ENCODE peak calls at places on chromosome 13, in nine cellular contexts. One of them, this sample, is unnamed.

GRCh38 chr13:80740076-80740475 is 399.1 kb upstream of the SPRY2 start:
- DNase-seq in AG10803: no peak
- DNase-seq in HFFc6: no peak
- DNase-seq in H1: no peak
- DNase-seq in H9: no peak
- DNase-seq in colonic mucosa: no peak
- DNase-seq in DND-41: no peak
- DNase-seq in astrocyte of the spinal cord: no peak
- DNase-seq in MCF 10A: no peak
- DNase-seq in this sample: no peak

GRCh38 chr13:30107126-30107525 is 200.2 kb downstream of the KATNAL1 start:
- DNase-seq in AG10803: no peak
- DNase-seq in HFFc6: no peak
- DNase-seq in H1: no peak
- DNase-seq in H9: no peak
- DNase-seq in colonic mucosa: no peak
- DNase-seq in DND-41: no peak
- DNase-seq in astrocyte of the spinal cord: no peak
- DNase-seq in MCF 10A: no peak
- DNase-seq in this sample: no peak

GRCh38 chr13:23811366-23812027 is 77.7 kb downstream of the MIPEP start:
- DNase-seq in AG10803: no peak
- DNase-seq in HFFc6: no peak
- DNase-seq in H1: no peak
- DNase-seq in H9: no peak
- DNase-seq in colonic mucosa: no peak
- DNase-seq in DND-41: no peak
- DNase-seq in astrocyte of the spinal cord: no peak
- DNase-seq in MCF 10A: no peak
- DNase-seq in this sample: no peak

GRCh38 chr13:35711909-35712308 is 235.4 kb upstream of the MAB21L1 start:
- DNase-seq in AG10803: no peak
- DNase-seq in HFFc6: no peak
- DNase-seq in H1: no peak
- DNase-seq in H9: no peak
- DNase-seq in colonic mucosa: no peak
- DNase-seq in DND-41: no peak
- DNase-seq in astrocyte of the spinal cord: no peak
- DNase-seq in MCF 10A: no peak
- DNase-seq in this sample: no peak

GRCh38 chr13:46565808-46566750 is 13.1 kb downstream of the LRCH1 start:
- DNase-seq in AG10803: no peak
- DNase-seq in HFFc6: no peak
- DNase-seq in H1: no peak
- DNase-seq in H9: no peak
- DNase-seq in colonic mucosa: no peak
- DNase-seq in DND-41: no peak
- DNase-seq in astrocyte of the spinal cord: no peak
- DNase-seq in MCF 10A: no peak
- DNase-seq in this sample: no peak

GRCh38 chr13:34349091-34349722 is 531.3 kb downstream of the RFC3 start:
- DNase-seq in AG10803: peak
- DNase-seq in HFFc6: peak
- DNase-seq in H1: no peak
- DNase-seq in H9: no peak
- DNase-seq in colonic mucosa: peak
- DNase-seq in DND-41: no peak
- DNase-seq in astrocyte of the spinal cord: peak
- DNase-seq in MCF 10A: peak
- DNase-seq in this sample: peak

GRCh38 chr13:24036115-24036514 is 124.4 kb upstream of the SPATA13 start:
- DNase-seq in AG10803: peak
- DNase-seq in HFFc6: no peak
- DNase-seq in H1: no peak
- DNase-seq in H9: no peak
- DNase-seq in colonic mucosa: no peak
- DNase-seq in DND-41: no peak
- DNase-seq in astrocyte of the spinal cord: no peak
- DNase-seq in MCF 10A: no peak
- DNase-seq in this sample: peak

GRCh38 chr13:98834254-98834960 is 81.9 kb upstream of the SLC15A1 start:
- DNase-seq in AG10803: no peak
- DNase-seq in HFFc6: no peak
- DNase-seq in H1: no peak
- DNase-seq in H9: peak
- DNase-seq in colonic mucosa: no peak
- DNase-seq in DND-41: no peak
- DNase-seq in astrocyte of the spinal cord: no peak
- DNase-seq in MCF 10A: no peak
- DNase-seq in this sample: no peak

GRCh38 chr13:43232866-43233265 is 209.5 kb downstream of the DNAJC15 start:
- DNase-seq in AG10803: peak
- DNase-seq in HFFc6: peak
- DNase-seq in H1: no peak
- DNase-seq in H9: no peak
- DNase-seq in colonic mucosa: no peak
- DNase-seq in DND-41: no peak
- DNase-seq in astrocyte of the spinal cord: peak
- DNase-seq in MCF 10A: peak
- DNase-seq in this sample: peak

GRCh38 chr13:48891586-48891985 is 84.1 kb upstream of the FNDC3A start:
- DNase-seq in AG10803: peak
- DNase-seq in HFFc6: peak
- DNase-seq in H1: no peak
- DNase-seq in H9: no peak
- DNase-seq in colonic mucosa: no peak
- DNase-seq in DND-41: no peak
- DNase-seq in astrocyte of the spinal cord: peak
- DNase-seq in MCF 10A: peak
- DNase-seq in this sample: peak

GRCh38 chr13:30943881-30944280 is 11.4 kb downstream of the TEX26 start:
- DNase-seq in AG10803: peak
- DNase-seq in HFFc6: no peak
- DNase-seq in H1: no peak
- DNase-seq in H9: no peak
- DNase-seq in colonic mucosa: no peak
- DNase-seq in DND-41: no peak
- DNase-seq in astrocyte of the spinal cord: no peak
- DNase-seq in MCF 10A: no peak
- DNase-seq in this sample: no peak

GRCh38 chr13:107244241-107244640 is 676.3 kb upstream of the ARGLU1 start:
- DNase-seq in AG10803: no peak
- DNase-seq in HFFc6: no peak
- DNase-seq in H1: no peak
- DNase-seq in H9: no peak
- DNase-seq in colonic mucosa: no peak
- DNase-seq in DND-41: no peak
- DNase-seq in astrocyte of the spinal cord: no peak
- DNase-seq in MCF 10A: no peak
- DNase-seq in this sample: no peak

GRCh38 chr13:76307157-76307556 is 579.0 kb downstream of the KCTD12 start:
- DNase-seq in AG10803: no peak
- DNase-seq in HFFc6: no peak
- DNase-seq in H1: no peak
- DNase-seq in H9: no peak
- DNase-seq in colonic mucosa: no peak
- DNase-seq in DND-41: no peak
- DNase-seq in astrocyte of the spinal cord: peak
- DNase-seq in MCF 10A: no peak
- DNase-seq in this sample: peak

GRCh38 chr13:20239748-20240147 is 7.6 kb upstream of the GJB6 start:
- DNase-seq in AG10803: no peak
- DNase-seq in HFFc6: no peak
- DNase-seq in H1: no peak
- DNase-seq in H9: no peak
- DNase-seq in colonic mucosa: no peak
- DNase-seq in DND-41: no peak
- DNase-seq in astrocyte of the spinal cord: no peak
- DNase-seq in MCF 10A: no peak
- DNase-seq in this sample: no peak

GRCh38 chr13:39888865-39889810 is 233.7 kb downstream of the COG6 start:
- DNase-seq in AG10803: peak
- DNase-seq in HFFc6: no peak
- DNase-seq in H1: no peak
- DNase-seq in H9: no peak
- DNase-seq in colonic mucosa: no peak
- DNase-seq in DND-41: no peak
- DNase-seq in astrocyte of the spinal cord: no peak
- DNase-seq in MCF 10A: peak
- DNase-seq in this sample: peak

GRCh38 chr13:48251616-48252081 is 18.6 kb downstream of the ITM2B start:
- DNase-seq in AG10803: peak
- DNase-seq in HFFc6: no peak
- DNase-seq in H1: no peak
- DNase-seq in H9: no peak
- DNase-seq in colonic mucosa: no peak
- DNase-seq in DND-41: no peak
- DNase-seq in astrocyte of the spinal cord: no peak
- DNase-seq in MCF 10A: no peak
- DNase-seq in this sample: peak

DNA sequence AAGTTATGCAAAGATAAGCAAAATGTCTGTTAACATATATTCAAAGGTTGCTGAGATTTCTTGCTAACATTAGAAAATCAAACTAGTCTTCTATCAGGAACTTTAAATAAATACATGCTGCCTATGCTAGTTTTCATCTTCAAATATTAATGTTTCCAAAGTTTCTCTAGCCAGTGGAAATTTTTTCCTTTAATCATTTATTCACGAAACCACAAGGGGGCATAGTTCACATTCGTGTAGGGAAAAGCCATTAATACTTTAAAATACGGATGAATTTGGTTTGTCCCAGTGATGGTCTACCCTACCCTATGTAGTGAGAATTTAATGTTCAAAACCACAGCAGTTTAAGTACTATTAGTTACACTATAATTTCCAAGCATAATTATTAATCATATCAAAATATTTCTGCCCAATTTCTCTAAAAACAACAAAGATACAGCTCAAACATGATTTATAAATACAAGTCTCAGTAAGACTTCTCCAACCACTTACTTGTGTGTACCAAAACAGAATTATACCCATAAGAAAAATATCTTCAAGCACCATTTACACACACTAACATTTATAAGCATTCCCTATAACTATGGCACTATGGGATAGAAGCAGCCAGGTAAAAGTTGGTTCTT is 16.2 kb downstream of the NUFIP1 start:
- DNase-seq in AG10803: peak
- DNase-seq in HFFc6: peak
- DNase-seq in H1: no peak
- DNase-seq in H9: no peak
- DNase-seq in colonic mucosa: no peak
- DNase-seq in DND-41: no peak
- DNase-seq in astrocyte of the spinal cord: peak
- DNase-seq in MCF 10A: peak
- DNase-seq in this sample: peak
- TF ChIP-seq CTCF in AG10803: peak
- TF ChIP-seq CTCF in HFFc6: peak
- TF ChIP-seq CTCF in H1: no peak
- TF ChIP-seq CTCF in H9: peak
- TF ChIP-seq CTCF in colonic mucosa: peak
- TF ChIP-seq CTCF in DND-41: peak
- TF ChIP-seq CTCF in astrocyte of the spinal cord: peak
- TF ChIP-seq CTCF in MCF 10A: peak
- TF ChIP-seq CTCF in this sample: peak

DNA sequence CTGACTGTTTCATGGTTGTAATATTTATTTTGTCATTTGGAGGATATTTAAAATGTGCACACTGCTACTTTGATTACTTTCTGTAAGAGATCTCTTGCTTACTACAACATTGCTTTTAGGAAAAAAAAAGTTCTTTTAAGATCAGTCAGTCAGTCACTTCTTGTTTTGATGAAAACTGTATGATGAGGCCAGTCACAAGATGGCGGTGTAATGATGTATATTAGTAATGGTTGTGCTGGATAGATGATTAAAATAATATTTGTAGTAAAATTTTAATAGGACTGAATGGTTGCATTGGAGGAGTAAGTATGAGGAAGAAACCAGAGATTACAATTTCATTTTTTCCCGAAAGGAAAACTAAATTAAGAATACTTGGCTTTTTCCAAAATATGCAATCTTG is 2411.1 kb downstream of the PCDH9 start:
- DNase-seq in AG10803: no peak
- DNase-seq in HFFc6: no peak
- DNase-seq in H1: no peak
- DNase-seq in H9: no peak
- DNase-seq in colonic mucosa: no peak
- DNase-seq in DND-41: no peak
- DNase-seq in astrocyte of the spinal cord: peak
- DNase-seq in MCF 10A: peak
- DNase-seq in this sample: no peak
- TF ChIP-seq CTCF in AG10803: no peak
- TF ChIP-seq CTCF in HFFc6: peak
- TF ChIP-seq CTCF in H1: no peak
- TF ChIP-seq CTCF in H9: peak
- TF ChIP-seq CTCF in colonic mucosa: no peak
- TF ChIP-seq CTCF in DND-41: no peak
- TF ChIP-seq CTCF in astrocyte of the spinal cord: no peak
- TF ChIP-seq CTCF in MCF 10A: no peak
- TF ChIP-seq CTCF in this sample: no peak

GRCh38 chr13:27283906-27284523 is 13.4 kb downstream of the RASL11A start:
- DNase-seq in AG10803: peak
- DNase-seq in HFFc6: peak
- DNase-seq in H1: no peak
- DNase-seq in H9: peak
- DNase-seq in colonic mucosa: peak
- DNase-seq in DND-41: no peak
- DNase-seq in astrocyte of the spinal cord: no peak
- DNase-seq in MCF 10A: peak
- DNase-seq in this sample: peak
- TF ChIP-seq CTCF in AG10803: peak
- TF ChIP-seq CTCF in HFFc6: peak
- TF ChIP-seq CTCF in H1: peak
- TF ChIP-seq CTCF in H9: peak
- TF ChIP-seq CTCF in colonic mucosa: no peak
- TF ChIP-seq CTCF in DND-41: peak
- TF ChIP-seq CTCF in astrocyte of the spinal cord: peak
- TF ChIP-seq CTCF in MCF 10A: no peak
- TF ChIP-seq CTCF in this sample: peak

GRCh38 chr13:102729560-102730275 is 34.9 kb upstream of the METTL21C start:
- DNase-seq in AG10803: no peak
- DNase-seq in HFFc6: peak
- DNase-seq in H1: no peak
- DNase-seq in H9: no peak
- DNase-seq in colonic mucosa: no peak
- DNase-seq in DND-41: no peak
- DNase-seq in astrocyte of the spinal cord: peak
- DNase-seq in MCF 10A: peak
- DNase-seq in this sample: peak
- TF ChIP-seq CTCF in AG10803: no peak
- TF ChIP-seq CTCF in HFFc6: no peak
- TF ChIP-seq CTCF in H1: no peak
- TF ChIP-seq CTCF in H9: no peak
- TF ChIP-seq CTCF in colonic mucosa: no peak
- TF ChIP-seq CTCF in DND-41: no peak
- TF ChIP-seq CTCF in astrocyte of the spinal cord: no peak
- TF ChIP-seq CTCF in MCF 10A: no peak
- TF ChIP-seq CTCF in this sample: no peak

This sample was measured in fibroblast of the aortic adventitia.